ENCODE peak calls at places on chromosomes 13 and 19, in five cellular contexts. One of them, this sample, is unnamed.

GRCh38 chr13:110334256-110334655 is 27.2 kb downstream of the COL4A2 start:
- DNase-seq in body of pancreas: no peak
- DNase-seq in uterus: no peak
- DNase-seq in H1: no peak
- DNase-seq in Peyer's patch: no peak
- DNase-seq in this sample: no peak

GRCh38 chr19:55633866-55634265 is 6.9 kb upstream of the ZNF580 start:
- DNase-seq in body of pancreas: no peak
- DNase-seq in H1: no peak
- DNase-seq in uterus: no peak
- DNase-seq in Peyer's patch: no peak
- DNase-seq in this sample: no peak

GRCh38 chr13:51562011-51562671 is 22.1 kb upstream of the WDFY2 start:
- DNase-seq in uterus: no peak
- DNase-seq in H1: no peak
- DNase-seq in body of pancreas: peak; percentile 32
- DNase-seq in Peyer's patch: no peak
- DNase-seq in this sample: no peak

GRCh38 chr19:3673506-3674439 is 26.5 kb downstream of the PIP5K1C start:
- DNase-seq in body of pancreas: no peak
- DNase-seq in H1: no peak
- DNase-seq in Peyer's patch: no peak
- DNase-seq in uterus: no peak
- DNase-seq in this sample: no peak

GRCh38 chr19:1657632-1658445 is 5.4 kb upstream of the TCF3 start:
- DNase-seq in body of pancreas: peak; percentile 73
- DNase-seq in H1: no peak
- DNase-seq in Peyer's patch: no peak
- DNase-seq in uterus: no peak
- DNase-seq in this sample: no peak

GRCh38 chr13:40440990-40441820 is 225.2 kb downstream of the FOXO1 start:
- DNase-seq in body of pancreas: peak; percentile 91
- DNase-seq in uterus: peak; percentile 69
- DNase-seq in Peyer's patch: no peak
- DNase-seq in H1: no peak
- DNase-seq in this sample: peak; percentile 30

GRCh38 chr13:110831437-110832204 is 83.2 kb downstream of the ANKRD10 start:
- DNase-seq in body of pancreas: no peak
- DNase-seq in uterus: no peak
- DNase-seq in H1: no peak
- DNase-seq in Peyer's patch: no peak
- DNase-seq in this sample: no peak

GRCh38 chr19:16874250-16874977 is 14.4 kb upstream of the F2RL3 start:
- DNase-seq in uterus: no peak
- DNase-seq in Peyer's patch: no peak
- DNase-seq in body of pancreas: no peak
- DNase-seq in H1: no peak
- DNase-seq in this sample: no peak

GRCh38 chr19:16324384-16325160 is at the start of gene KLF2:
- DNase-seq in body of pancreas: peak; percentile 90
- DNase-seq in H1: peak; percentile 75
- DNase-seq in uterus: peak; percentile 97
- DNase-seq in Peyer's patch: peak; percentile 88
- DNase-seq in this sample: peak; percentile 81

GRCh38 chr13:41496420-41497234 is 39.3 kb downstream of the RGCC start:
- DNase-seq in Peyer's patch: no peak
- DNase-seq in uterus: no peak
- DNase-seq in H1: no peak
- DNase-seq in body of pancreas: no peak
- DNase-seq in this sample: no peak

GRCh38 chr13:98556968-98557591 is 19.8 kb downstream of the STK24 start:
- DNase-seq in body of pancreas: peak; percentile 55
- DNase-seq in H1: no peak
- DNase-seq in Peyer's patch: no peak
- DNase-seq in uterus: no peak
- DNase-seq in this sample: no peak

GRCh38 chr13:73754727-73755292 is 379.4 kb downstream of the KLF12 start:
- DNase-seq in Peyer's patch: no peak
- DNase-seq in H1: no peak
- DNase-seq in uterus: no peak
- DNase-seq in body of pancreas: peak; percentile 52
- DNase-seq in this sample: peak; percentile 35

GRCh38 chr13:37878496-37878895 is 8.9 kb upstream of the TRPC4 start:
- DNase-seq in uterus: no peak
- DNase-seq in Peyer's patch: no peak
- DNase-seq in body of pancreas: no peak
- DNase-seq in H1: no peak
- DNase-seq in this sample: no peak

GRCh38 chr19:18781047-18781600 is 10.0 kb downstream of the COMP start:
- DNase-seq in Peyer's patch: no peak
- DNase-seq in H1: no peak
- DNase-seq in body of pancreas: no peak
- DNase-seq in uterus: no peak
- DNase-seq in this sample: no peak

DNA sequence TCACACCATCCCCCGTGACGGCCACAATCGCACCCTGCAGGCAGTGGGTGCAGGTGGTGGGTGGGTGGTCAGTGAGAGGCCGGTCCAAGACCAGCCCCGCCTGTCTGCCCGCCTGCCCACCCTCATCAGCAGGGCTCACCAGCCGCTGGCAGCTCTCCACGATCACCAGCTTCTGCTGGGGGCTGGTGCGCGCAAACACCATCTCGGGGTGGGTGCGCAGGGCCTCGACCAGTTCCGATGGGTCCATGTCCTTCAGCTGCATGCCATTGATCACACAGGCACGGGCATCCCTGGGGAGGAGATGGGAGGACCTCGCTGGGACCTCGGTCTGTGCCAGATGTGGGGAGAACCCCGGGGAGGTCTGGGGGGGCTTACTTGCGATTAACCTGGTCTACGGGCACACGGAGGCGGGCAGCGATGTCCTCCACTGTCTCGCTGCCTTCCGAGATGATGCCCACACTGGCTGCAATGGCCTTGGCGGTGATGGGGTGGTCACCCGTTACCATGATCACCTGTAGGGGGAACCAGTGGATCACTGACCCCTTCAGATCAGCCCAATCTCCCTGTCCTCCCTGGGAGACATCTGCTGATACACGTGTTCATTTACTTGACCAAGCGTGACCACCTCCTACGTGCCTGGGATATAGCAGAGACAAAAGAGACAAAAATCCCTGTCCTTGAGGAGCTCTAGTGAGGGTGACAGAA is 8.0 kb downstream of the ATP4A start:
- DNase-seq in Peyer's patch: no peak
- DNase-seq in body of pancreas: no peak
- DNase-seq in uterus: no peak
- DNase-seq in H1: peak; percentile 73
- DNase-seq in this sample: no peak
- TF ChIP-seq CTCF in Peyer's patch: no peak
- TF ChIP-seq CTCF in body of pancreas: no peak
- TF ChIP-seq CTCF in uterus: no peak
- TF ChIP-seq CTCF in H1: peak; percentile 91
- TF ChIP-seq CTCF in this sample: no peak

GRCh38 chr19:40511487-40511886 is 44.7 kb downstream of the SPTBN4 start:
- DNase-seq in Peyer's patch: no peak
- DNase-seq in H1: no peak
- DNase-seq in body of pancreas: no peak
- DNase-seq in uterus: no peak
- DNase-seq in this sample: no peak

GRCh38 chr19:40512110-40512472 is 45.3 kb downstream of the SPTBN4 start:
- DNase-seq in Peyer's patch: no peak
- DNase-seq in body of pancreas: no peak
- DNase-seq in uterus: no peak
- DNase-seq in H1: no peak
- DNase-seq in this sample: no peak

GRCh38 chr19:40513741-40514315 is 47.0 kb downstream of the SPTBN4 start:
- DNase-seq in body of pancreas: no peak
- DNase-seq in H1: no peak
- DNase-seq in uterus: no peak
- DNase-seq in Peyer's patch: no peak
- DNase-seq in this sample: no peak

GRCh38 chr19:40513345-40513678 is 46.5 kb downstream of the SPTBN4 start:
- DNase-seq in body of pancreas: no peak
- DNase-seq in Peyer's patch: no peak
- DNase-seq in H1: no peak
- DNase-seq in uterus: no peak
- DNase-seq in this sample: no peak

DNA sequence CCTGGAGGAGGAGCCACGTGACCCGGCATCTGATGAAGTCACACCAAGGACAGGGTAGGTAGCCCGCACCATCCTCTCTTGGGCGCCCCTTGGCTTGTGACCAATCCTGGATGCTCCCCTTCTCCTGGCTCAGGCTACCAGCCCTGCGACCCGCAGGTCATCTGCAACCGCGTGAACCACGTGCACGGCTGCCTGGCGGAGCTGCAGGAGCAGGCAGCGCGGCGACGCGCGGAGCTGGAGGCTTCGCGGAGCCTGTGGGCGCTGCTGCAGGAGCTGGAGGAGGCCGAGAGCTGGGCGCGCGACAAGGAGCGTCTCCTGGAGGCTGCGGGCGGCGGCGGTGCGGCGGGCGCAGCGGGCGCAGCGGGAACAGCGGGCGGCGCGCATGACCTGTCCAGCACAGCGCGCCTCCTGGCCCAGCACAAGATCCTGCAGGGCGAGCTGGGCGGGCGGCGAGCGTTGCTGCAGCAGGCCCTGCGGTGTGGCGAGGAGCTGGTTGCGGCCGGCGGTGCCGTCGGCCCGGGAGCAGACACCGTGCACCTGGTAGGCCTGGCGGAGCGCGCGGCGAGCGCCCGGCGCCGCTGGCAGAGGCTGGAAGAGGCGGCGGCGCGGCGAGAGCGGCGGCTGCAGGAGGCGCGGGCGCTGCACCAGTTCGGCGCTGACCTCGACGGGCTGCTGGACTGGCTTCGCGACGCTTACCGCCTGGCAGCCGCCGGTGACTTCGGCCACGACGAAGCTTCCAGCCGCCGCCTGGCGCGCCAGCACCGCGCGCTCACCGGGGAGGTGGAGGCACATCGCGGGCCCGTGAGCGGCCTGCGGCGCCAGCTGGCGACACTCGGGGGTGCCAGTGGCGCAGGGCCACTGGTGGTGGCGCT is 45.9 kb downstream of the SPTBN4 start:
- DNase-seq in H1: peak; percentile 77
- DNase-seq in uterus: no peak
- DNase-seq in Peyer's patch: no peak
- DNase-seq in body of pancreas: no peak
- DNase-seq in this sample: no peak
- H3K27me3 ChIP-seq in H1: peaks cover 42% of the 10 kb centered on the region
- H3K27me3 ChIP-seq in uterus: no peaks in the 10 kb centered on the region
- H3K27me3 ChIP-seq in Peyer's patch: peaks cover 21% of the 10 kb centered on the region
- H3K27me3 ChIP-seq in body of pancreas: peaks cover 16% of the 10 kb centered on the region
- H3K27me3 ChIP-seq in this sample: no peaks in the 10 kb centered on the region

GRCh38 chr19:45901432-45901903 is 945 bp downstream of the MYPOP start:
- DNase-seq in H1: no peak
- DNase-seq in body of pancreas: peak; percentile 58
- DNase-seq in Peyer's patch: no peak
- DNase-seq in uterus: peak; percentile 56
- DNase-seq in this sample: no peak

GRCh38 chr19:45901912-45902650 is at the start of gene MYPOP:
- DNase-seq in H1: no peak
- DNase-seq in body of pancreas: no peak
- DNase-seq in Peyer's patch: no peak
- DNase-seq in uterus: peak; percentile 23
- DNase-seq in this sample: no peak

GRCh38 chr19:45899253-45899652 is 3.2 kb downstream of the MYPOP start:
- DNase-seq in uterus: no peak
- DNase-seq in Peyer's patch: no peak
- DNase-seq in body of pancreas: no peak
- DNase-seq in H1: no peak
- DNase-seq in this sample: no peak

GRCh38 chr19:45899919-45900589 is 2.4 kb downstream of the MYPOP start:
- DNase-seq in Peyer's patch: no peak
- DNase-seq in body of pancreas: no peak
- DNase-seq in uterus: no peak
- DNase-seq in H1: no peak
- DNase-seq in this sample: no peak

DNA sequence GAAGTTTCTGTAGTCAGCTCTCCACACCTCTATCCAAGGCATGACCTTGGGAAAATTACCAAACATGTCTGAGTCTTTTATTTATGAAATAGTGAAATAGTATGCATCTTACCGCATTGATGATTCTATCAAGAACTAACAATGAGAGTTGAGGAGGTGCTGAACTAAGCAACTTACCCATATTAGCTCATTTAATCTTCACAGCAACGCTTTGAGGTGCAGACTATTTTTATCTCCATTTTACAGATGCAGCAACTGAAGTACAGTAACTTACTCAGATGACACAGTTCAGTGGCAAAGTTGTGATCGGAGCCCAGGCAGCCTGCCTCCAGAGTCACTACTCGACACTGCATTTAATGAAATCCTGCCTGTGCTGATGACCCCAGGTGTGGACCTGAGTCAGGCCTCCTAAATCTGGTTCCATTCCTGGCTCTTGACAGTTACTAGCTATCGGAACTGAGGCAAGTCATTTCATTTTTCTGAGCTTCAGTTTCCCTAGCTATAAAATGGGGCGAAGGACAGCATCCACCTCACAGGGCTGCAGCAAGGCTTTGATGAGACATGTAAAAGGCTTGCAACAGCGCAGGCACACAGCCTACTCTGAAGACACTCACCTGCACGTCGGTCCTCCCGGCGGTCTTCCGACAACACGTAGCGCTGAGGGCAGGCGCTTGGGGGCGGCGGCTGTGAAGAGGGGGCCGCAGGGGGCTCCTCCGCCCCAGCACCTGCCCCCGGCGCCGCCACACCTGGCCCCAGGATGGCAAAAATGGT is 1.6 kb downstream of the MYPOP start:
- DNase-seq in uterus: no peak
- DNase-seq in body of pancreas: no peak
- DNase-seq in H1: no peak
- DNase-seq in Peyer's patch: no peak
- DNase-seq in this sample: no peak
- TF ChIP-seq POLR2A in uterus: no peak
- TF ChIP-seq POLR2A in body of pancreas: no peak
- TF ChIP-seq POLR2A in H1: no peak
- TF ChIP-seq POLR2A in Peyer's patch: no peak
- TF ChIP-seq POLR2A in this sample: no peak

DNA sequence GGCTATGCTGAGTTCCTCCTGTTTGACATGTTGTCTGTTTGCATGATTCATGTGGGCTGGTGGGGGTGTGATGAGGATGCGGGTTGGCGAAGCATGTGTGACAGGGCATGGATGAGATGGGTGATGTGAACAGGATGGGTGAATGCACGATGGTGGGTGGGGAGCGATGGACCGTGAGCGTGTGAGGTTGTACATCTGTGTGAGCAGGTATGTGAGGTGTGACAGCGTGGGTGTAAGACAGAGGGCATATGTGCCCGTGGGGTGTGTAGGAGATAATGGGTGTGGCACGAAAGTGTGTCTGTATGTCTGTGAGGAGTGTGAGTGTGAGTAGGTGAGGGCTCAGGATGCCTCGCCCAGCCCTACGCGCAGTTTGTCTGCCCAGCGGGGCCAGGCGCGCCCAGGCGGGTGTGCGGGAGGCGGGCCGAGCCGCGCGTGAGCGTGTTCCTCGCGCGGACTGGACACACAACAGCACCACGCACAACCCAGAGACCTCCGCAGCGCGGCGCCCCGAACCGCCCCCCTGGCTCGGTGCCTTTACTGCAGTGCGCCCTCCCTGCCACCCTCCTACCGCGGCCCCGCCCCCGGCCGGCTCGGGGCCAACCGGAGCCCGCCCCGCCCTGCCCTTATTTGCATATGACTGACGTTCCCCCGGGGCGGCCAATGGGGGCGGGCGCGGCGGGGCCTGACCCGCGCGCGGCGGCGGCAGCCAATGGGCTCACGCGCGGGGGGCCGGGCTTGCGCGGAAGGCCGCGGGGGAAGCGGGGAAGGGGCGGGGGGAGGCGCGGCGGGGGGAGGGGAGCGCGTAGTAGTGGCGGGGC is 14.4 kb downstream of the CIC start:
- DNase-seq in H1: peak; percentile 91
- DNase-seq in Peyer's patch: peak; percentile 98
- DNase-seq in body of pancreas: peak; percentile 97
- DNase-seq in uterus: peak; percentile 96
- DNase-seq in this sample: peak; percentile 96
- TF ChIP-seq CTCF in H1: no peak
- TF ChIP-seq CTCF in Peyer's patch: no peak
- TF ChIP-seq CTCF in body of pancreas: no peak
- TF ChIP-seq CTCF in uterus: peak; percentile 15
- TF ChIP-seq CTCF in this sample: no peak

This sample was measured in prostate gland.